ENCODE peak calls at places on chromosome 1, in seven cellular contexts. K is adrenal gland, X is A549, U is stomach, E is heart left ventricle, B is IMR-90, I is tibial nerve. S is an unnamed sample. For H3K4me1, the result is how much of the 10 kb centered on the place peaks cover.

GRCh38 chr1:30805301-30806003 is 47.9 kb upstream of the LAPTM5 start:
- DNase-seq in E (no peak), U (no peak), B (no peak), K (peak), X (no peak), I (no peak), S (no peak)

GRCh38 chr1:197222025-197222685 is 45.9 kb upstream of the CRB1 start:
- DNase-seq in K (no peak), I (no peak), B (no peak), E (no peak), X (no peak), U (no peak), S (no peak)

GRCh38 chr1:212455406-212456165 is 22.9 kb downstream of the NENF start:
- DNase-seq in B (peak), X (peak), K (peak), I (peak), U (peak), E (peak), S (peak)

GRCh38 chr1:162471290-162471853 is 26.2 kb upstream of the UHMK1 start:
- DNase-seq in B (no peak), I (no peak), U (no peak), K (no peak), E (no peak), X (no peak), S (no peak)

GRCh38 chr1:179938752-179939151 is 15.9 kb upstream of the CEP350 start:
- DNase-seq in E (no peak), X (no peak), I (no peak), U (no peak), K (no peak), B (peak), S (no peak)

GRCh38 chr1:51237714-51238403 is 1.8 kb downstream of the RNF11 start:
- DNase-seq in B (peak), X (no peak), E (no peak), U (no peak), K (no peak), I (no peak), S (no peak)

GRCh38 chr1:85850238-85850637 is 142.0 kb upstream of the ZNHIT6 start:
- DNase-seq in E (no peak), I (no peak), K (no peak), X (peak), B (peak), U (no peak), S (no peak)

GRCh38 chr1:161079436-161080110 is 9.8 kb downstream of the NECTIN4 start:
- DNase-seq in K (no peak), E (no peak), X (no peak), B (no peak), U (no peak), I (no peak), S (no peak)

GRCh38 chr1:151990856-151991198 is 2.8 kb downstream of the S100A10 start:
- DNase-seq in X (peak), B (peak), E (no peak), K (peak), U (peak), I (peak), S (no peak)

GRCh38 chr1:233038581-233038980 is 88.2 kb downstream of the NTPCR start:
- DNase-seq in I (no peak), U (no peak), E (no peak), K (no peak), B (no peak), X (no peak), S (no peak)

GRCh38 chr1:108644984-108645383 is 15.9 kb downstream of the HENMT1 start:
- DNase-seq in I (no peak), B (no peak), X (no peak), U (peak), E (no peak), K (no peak), S (no peak)

GRCh38 chr1:155003227-155003765 is 694 bp downstream of the ZBTB7B start:
- DNase-seq in E (no peak), U (no peak), B (no peak), K (no peak), I (no peak), X (peak), S (no peak)

GRCh38 chr1:192589813-192590212 is 14.2 kb downstream of the RGS1 start:
- DNase-seq in E (no peak), X (no peak), I (no peak), U (no peak), B (peak), K (no peak), S (no peak)

GRCh38 chr1:98783821-98784220 is 122.3 kb downstream of the SNX7 start:
- DNase-seq in K (no peak), X (no peak), U (no peak), B (no peak), E (no peak), I (no peak), S (no peak)

GRCh38 chr1:197544553-197544952 is 230.7 kb downstream of the DENND1B start:
- DNase-seq in E (no peak), X (no peak), I (no peak), K (no peak), B (no peak), U (no peak), S (no peak)

GRCh38 chr1:26254404-26254803 is 20.4 kb downstream of the CEP85 start:
- DNase-seq in E (no peak), U (no peak), B (peak), K (no peak), X (no peak), I (no peak), S (peak)

GRCh38 chr1:14350197-14350596 is 248.3 kb upstream of the KAZN start:
- DNase-seq in E (no peak), U (no peak), B (no peak), K (no peak), X (no peak), I (no peak), S (peak)
- TF ChIP-seq POLR2A in E (no peak), U (no peak), B (no peak), K (no peak), X (no peak), I (no peak), S (no peak)

GRCh38 chr1:24890861-24891260 is 39.2 kb downstream of the RUNX3 start:
- DNase-seq in E (no peak), B (no peak), I (no peak), X (no peak), U (peak), K (no peak), S (no peak)
- H3K4me1 ChIP-seq in E (under half), B (under half), I (under half), X (under half), U (under half), K (under half), S (under half)

GRCh38 chr1:20590313-20590777 is 1.4 kb downstream of the CDA start:
- DNase-seq in E (no peak), K (peak), I (peak), X (peak), U (no peak), B (peak), S (no peak)
- TF ChIP-seq POLR2A in E (no peak), K (no peak), I (no peak), X (no peak), U (no peak), B (no peak), S (no peak)

DNA sequence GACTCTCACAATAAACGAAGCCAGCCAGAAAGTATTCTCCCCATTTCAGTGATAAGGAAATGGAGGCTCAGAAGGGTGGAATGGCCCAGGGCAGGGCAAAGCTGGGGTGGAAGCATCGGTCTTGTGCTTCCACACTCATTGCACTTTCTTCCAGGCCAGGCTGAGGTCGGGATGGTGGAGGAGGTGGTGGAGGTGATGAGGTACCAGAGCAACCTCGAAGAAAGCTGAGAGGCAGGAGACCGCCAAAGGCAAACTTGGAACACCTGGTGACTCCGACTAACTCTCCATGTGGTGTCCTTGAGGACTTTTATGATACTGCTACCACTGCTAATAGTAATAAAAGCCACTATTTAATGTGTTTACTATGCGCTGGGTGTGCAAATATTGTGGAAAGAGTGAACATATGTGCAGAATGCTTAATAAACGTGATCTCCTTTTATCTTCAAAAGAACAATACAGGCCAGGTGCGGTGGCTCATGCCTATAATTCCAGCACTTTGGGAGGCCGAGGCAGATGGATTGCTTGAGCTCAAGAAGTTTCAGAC is 16.9 kb upstream of the BTG2 start:
- DNase-seq in E (no peak), I (no peak), U (no peak), K (no peak), X (no peak), B (no peak), S (no peak)
- H3K4me1 ChIP-seq in E (under half), I (half or more), U (half or more), K (under half), X (under half), B (under half), S (half or more)

GRCh38 chr1:1085911-1086841 is 12.1 kb upstream of the RNF223 start:
- DNase-seq in X (no peak), U (no peak), I (no peak), B (no peak), E (peak), K (no peak), S (peak)
- TF ChIP-seq POLR2A in X (no peak), U (no peak), I (no peak), B (no peak), E (no peak), K (no peak), S (no peak)

DNA sequence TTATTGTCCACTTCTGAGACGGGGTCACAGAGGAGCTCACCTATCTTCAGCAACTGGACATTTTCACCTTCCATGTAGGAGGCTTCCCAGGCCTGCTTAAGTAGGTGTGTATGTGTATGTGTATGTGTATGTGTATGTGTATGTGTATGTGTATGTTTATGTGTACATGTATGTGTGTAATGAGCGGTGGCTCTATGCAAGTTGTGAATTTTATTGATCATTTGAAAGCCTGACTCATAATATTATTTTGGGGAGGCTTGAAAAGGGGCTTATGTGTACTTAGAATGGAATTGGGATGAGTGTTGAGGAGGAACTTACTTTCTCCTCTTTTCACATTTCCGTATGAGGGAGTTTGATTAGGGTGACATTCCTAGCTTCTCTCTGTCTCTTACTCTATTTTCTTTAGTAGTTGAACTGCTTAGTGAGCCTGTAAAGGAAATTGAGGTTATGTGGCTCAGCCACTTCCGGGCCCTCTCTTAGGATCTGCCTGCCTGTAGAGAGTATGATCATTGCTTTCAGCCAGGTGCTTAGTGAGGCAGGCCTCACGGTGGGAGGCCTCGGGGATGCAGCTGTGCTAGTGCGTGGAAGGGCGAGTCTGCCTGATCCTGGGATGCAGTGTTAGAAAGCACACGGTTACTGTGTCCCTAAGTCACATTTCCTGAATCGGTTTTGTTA is 61.0 kb downstream of the IER5 start:
- DNase-seq in U (peak), B (no peak), I (no peak), E (no peak), K (peak), X (no peak), S (no peak)
- H3K4me1 ChIP-seq in U (under half), B (under half), I (under half), E (under half), K (under half), X (under half), S (half or more)

S was measured in gastrocnemius medialis.